ENCODE peak calls at places on chromosomes 11 and 22, in seven cellular contexts. Y is AG09319, G is HFF-Myc, D is tibial nerve, Q is AG09309, E is BJ, I is GM23338. K is an unnamed sample.

GRCh38 chr22:45212992-45213751 is 27.5 kb downstream of the KIAA0930 start:
- DNase-seq in I (no peak), G (no peak), E (no peak), D (peak; percentile 55), Y (no peak), Q (no peak), K (no peak)

GRCh38 chr11:125082611-125083311 is 19.7 kb downstream of the SLC37A2 start:
- DNase-seq in I (no peak), D (no peak), E (peak; percentile 33), Y (no peak), G (no peak), Q (peak; percentile 28), K (no peak)

GRCh38 chr22:36386900-36387663 is 685 bp downstream of the MYH9 start:
- DNase-seq in Y (no peak), Q (no peak), D (no peak), G (no peak), I (peak; percentile 38), E (no peak), K (peak; percentile 53)

GRCh38 chr22:50485221-50486131 is 1.2 kb upstream of the MIOX start:
- DNase-seq in D (no peak), I (no peak), E (no peak), Y (no peak), G (no peak), Q (no peak), K (no peak)

GRCh38 chr22:48887394-48888332 is 940.0 kb downstream of the BRD1 start:
- DNase-seq in Q (no peak), E (no peak), G (no peak), I (no peak), Y (no peak), D (no peak), K (no peak)

GRCh38 chr22:37990302-37990701 is 5.9 kb upstream of the SOX10 start:
- DNase-seq in Y (no peak), I (no peak), Q (no peak), D (no peak), G (no peak), E (no peak), K (no peak)

GRCh38 chr11:27276141-27276540 is 86.9 kb downstream of the CCDC34 start:
- DNase-seq in Q (no peak), G (no peak), Y (no peak), I (no peak), E (no peak), D (no peak), K (no peak)

GRCh38 chr11:61888043-61888442 is 3.3 kb downstream of the FADS3 start:
- DNase-seq in Y (peak; percentile 65), G (no peak), D (peak; percentile 59), Q (peak; percentile 63), E (peak; percentile 72), I (no peak), K (no peak)

GRCh38 chr11:46700251-46701077 is at the start of the genes ARHGAP1 and ZNF408:
- DNase-seq in G (peak; percentile 96), I (peak; percentile 100), D (peak; percentile 100), E (peak; percentile 87), Q (peak; percentile 94), Y (peak; percentile 97), K (peak; percentile 98)

GRCh38 chr11:17572791-17573460 is 25.9 kb downstream of the OTOG start:
- DNase-seq in G (no peak), E (no peak), D (no peak), Q (no peak), I (no peak), Y (no peak), K (peak; percentile 31)

GRCh38 chr11:69210660-69211035 is 54.9 kb downstream of the SMIM38 start:
- DNase-seq in Q (no peak), E (no peak), I (no peak), D (no peak), G (no peak), Y (no peak), K (no peak)

GRCh38 chr22:26122920-26123468 is 46.3 kb upstream of the SEZ6L start:
- DNase-seq in E (no peak), Q (no peak), G (no peak), Y (no peak), D (no peak), I (no peak), K (no peak)

GRCh38 chr22:47123006-47123826 is 360.8 kb downstream of the TBC1D22A start:
- DNase-seq in E (no peak), G (no peak), I (no peak), Q (no peak), Y (no peak), D (no peak), K (no peak)

GRCh38 chr22:25747245-25747944 is 5.4 kb downstream of the MYO18B start:
- DNase-seq in G (no peak), E (peak; percentile 96), D (no peak), Y (peak; percentile 81), Q (peak; percentile 97), I (no peak), K (no peak)

GRCh38 chr11:62543680-62544444 is 2.7 kb downstream of the AHNAK start:
- DNase-seq in Q (no peak), E (no peak), G (no peak), I (no peak), Y (no peak), D (no peak), K (no peak)

GRCh38 chr11:786235-787083 is 3.4 kb downstream of the CEND1 start:
- DNase-seq in Y (no peak), Q (no peak), G (no peak), I (no peak), D (no peak), E (no peak), K (no peak)

GRCh38 chr11:126468102-126468521 is 112.6 kb downstream of the ST3GAL4 start:
- DNase-seq in E (no peak), I (no peak), Q (no peak), Y (no peak), G (no peak), D (no peak), K (no peak)

GRCh38 chr11:128530119-128531091 is 57.0 kb downstream of the ETS1 start:
- DNase-seq in D (no peak), Y (peak; percentile 92), E (peak; percentile 90), G (peak; percentile 92), Q (peak; percentile 91), I (no peak), K (no peak)

GRCh38 chr11:117560786-117561530 is 233.3 kb downstream of the CEP164 start:
- DNase-seq in E (no peak), Q (no peak), I (no peak), D (no peak), G (no peak), Y (no peak), K (no peak)

GRCh38 chr11:106858200-106858599 is 160.1 kb downstream of the GUCY1A2 start:
- DNase-seq in E (no peak), Q (no peak), D (no peak), I (no peak), G (no peak), Y (no peak), K (no peak)

GRCh38 chr11:63508009-63508408 is 2.1 kb downstream of the LGALS12 start:
- DNase-seq in Q (no peak), I (peak; percentile 80), D (no peak), G (no peak), E (no peak), Y (no peak), K (no peak)

GRCh38 chr22:27879923-27880322 is 39.1 kb downstream of the PITPNB start:
- DNase-seq in Q (no peak), Y (no peak), D (no peak), E (no peak), I (peak; percentile 79), G (no peak), K (no peak)
- TF ChIP-seq CTCF in Q (peak; percentile 66), Y (peak; percentile 63), D (peak; percentile 36), E (peak; percentile 69), I (peak; percentile 58), G (peak; percentile 63), K (peak; percentile 73)

GRCh38 chr11:87722756-87723599 is 452.3 kb downstream of the RAB38 start:
- DNase-seq in I (peak; percentile 70), Q (peak; percentile 5), G (no peak), E (no peak), Y (no peak), D (no peak), K (no peak)
- TF ChIP-seq CTCF in I (peak; percentile 85), Q (peak; percentile 85), G (peak; percentile 85), E (peak; percentile 88), Y (peak; percentile 72), D (peak; percentile 32), K (peak; percentile 23)

DNA sequence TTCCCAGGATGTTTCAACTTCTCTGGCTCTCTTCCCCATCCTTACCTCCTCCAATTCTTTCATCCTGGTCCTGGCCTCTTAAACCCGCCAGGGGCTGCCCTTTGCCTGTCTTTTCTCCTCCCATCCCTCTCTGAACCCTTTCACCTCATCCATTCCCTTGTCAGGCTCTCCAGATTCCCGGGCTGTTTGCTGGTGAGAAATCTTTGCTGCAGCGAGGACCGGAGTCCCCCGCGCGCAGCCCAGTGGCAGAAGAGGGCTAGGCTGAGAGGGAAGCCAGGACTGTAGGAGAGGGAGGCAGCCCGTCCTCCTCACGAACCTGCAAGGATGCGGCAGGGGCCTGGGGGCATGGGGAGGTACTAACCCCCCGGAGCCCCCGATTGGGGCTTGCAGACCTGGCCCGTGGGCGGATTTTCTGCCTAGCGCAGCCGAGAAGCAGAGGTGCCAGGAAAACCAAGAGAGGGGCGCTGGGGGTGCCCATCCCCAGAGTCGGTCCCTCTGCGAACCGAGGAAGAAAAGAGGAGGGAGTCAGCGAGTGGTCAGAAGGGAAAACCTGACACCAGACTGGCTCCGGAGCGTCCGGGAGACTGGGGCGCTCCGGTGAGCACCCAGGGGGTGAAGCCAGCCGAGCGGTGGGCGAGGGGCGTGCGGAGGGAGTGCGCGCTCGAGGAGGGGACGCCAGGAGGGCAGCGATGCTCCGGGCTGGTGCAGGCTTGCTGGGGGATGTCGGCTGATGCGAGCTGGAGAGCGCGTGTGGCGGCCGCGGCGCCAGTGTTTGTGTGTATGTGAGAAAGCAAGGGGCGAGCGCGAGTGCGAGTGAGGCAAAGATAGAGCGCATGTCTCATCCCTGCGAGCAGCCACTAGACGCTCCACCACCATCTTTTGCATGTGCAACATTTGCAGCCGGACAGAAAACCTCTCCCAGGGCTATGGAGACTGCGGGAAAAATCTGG is at the start of gene GRIA4:
- DNase-seq in Q (no peak), Y (no peak), I (peak; percentile 74), G (no peak), E (no peak), D (no peak), K (peak; percentile 45)
- TF ChIP-seq CTCF in Q (no peak), Y (peak; percentile 5), I (peak; percentile 5), G (no peak), E (no peak), D (no peak), K (no peak)

DNA sequence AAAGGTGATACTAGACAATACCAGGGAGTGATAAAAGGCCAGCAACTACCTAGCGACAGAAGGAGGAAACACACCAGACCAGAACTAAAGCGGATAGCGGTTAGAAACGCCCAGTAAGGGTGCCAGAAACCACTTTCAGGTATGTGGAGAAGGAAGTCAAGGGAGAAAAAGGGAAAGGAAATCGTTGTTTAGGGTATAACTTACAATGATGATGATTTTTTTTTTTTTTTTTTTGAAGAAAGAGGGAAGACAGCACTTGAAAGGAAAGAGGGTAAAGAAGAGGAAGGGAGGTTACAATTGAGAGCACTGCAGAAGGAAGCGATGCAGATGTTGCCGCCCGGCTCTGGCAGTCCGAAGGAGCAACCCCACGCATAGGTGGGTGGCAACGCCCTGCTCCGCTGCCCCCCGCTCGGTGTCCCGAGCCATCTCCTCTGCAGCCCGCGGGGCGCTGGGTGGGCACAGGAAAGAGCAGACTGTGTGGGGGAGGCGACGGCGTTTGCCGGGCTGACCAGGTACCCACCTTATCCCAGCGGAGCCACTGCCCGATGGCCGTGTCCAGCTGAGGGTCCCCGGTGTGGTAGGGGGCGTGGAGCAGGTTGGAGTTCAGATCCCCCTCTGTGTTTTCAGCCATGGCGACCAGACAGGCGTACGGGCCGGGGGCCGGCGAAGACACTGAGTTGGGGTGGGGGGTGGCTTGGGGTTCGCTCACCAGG is 546 bp downstream of the PGM2L1 start:
- DNase-seq in E (no peak), D (no peak), Y (no peak), G (no peak), I (peak; percentile 76), Q (no peak), K (peak; percentile 22)
- TF ChIP-seq CTCF in E (peak; percentile 18), D (no peak), Y (no peak), G (no peak), I (no peak), Q (peak; percentile 7), K (no peak)